ENCODE peak calls at places on chromosome 17, in nine cellular contexts. One of them, this sample, is unnamed. For H3K9me2 and H3K79me2, the result is how much of the 10 kb centered on the place peaks cover.

GRCh38 chr17:76266244-76266938 is 1.2 kb downstream of the UBALD2 start:
- DNase-seq in GM23248: peak
- DNase-seq in HCT116: no peak
- DNase-seq in MM.1S: no peak
- DNase-seq in GM23338: no peak
- DNase-seq in Karpas-422: peak
- DNase-seq in PC-3: no peak
- DNase-seq in PC-9: no peak
- DNase-seq in SK-N-SH: peak
- DNase-seq in this sample: peak

GRCh38 chr17:17724991-17725852 is 44.0 kb downstream of the RAI1 start:
- DNase-seq in GM23248: no peak
- DNase-seq in HCT116: no peak
- DNase-seq in MM.1S: no peak
- DNase-seq in GM23338: peak
- DNase-seq in Karpas-422: no peak
- DNase-seq in PC-3: no peak
- DNase-seq in PC-9: no peak
- DNase-seq in SK-N-SH: peak
- DNase-seq in this sample: no peak

GRCh38 chr17:55454906-55455474 is 33.4 kb upstream of the MMD start:
- DNase-seq in GM23248: peak
- DNase-seq in HCT116: no peak
- DNase-seq in MM.1S: no peak
- DNase-seq in GM23338: no peak
- DNase-seq in Karpas-422: no peak
- DNase-seq in PC-3: peak
- DNase-seq in PC-9: peak
- DNase-seq in SK-N-SH: no peak
- DNase-seq in this sample: no peak

GRCh38 chr17:57422574-57423164 is 166.3 kb downstream of the MSI2 start:
- DNase-seq in GM23248: peak
- DNase-seq in HCT116: peak
- DNase-seq in MM.1S: no peak
- DNase-seq in GM23338: no peak
- DNase-seq in Karpas-422: peak
- DNase-seq in PC-3: peak
- DNase-seq in PC-9: peak
- DNase-seq in SK-N-SH: no peak
- DNase-seq in this sample: no peak

GRCh38 chr17:1966274-1967086 is 58.7 kb downstream of the RTN4RL1 start:
- DNase-seq in GM23248: no peak
- DNase-seq in HCT116: no peak
- DNase-seq in MM.1S: no peak
- DNase-seq in GM23338: no peak
- DNase-seq in Karpas-422: no peak
- DNase-seq in PC-3: peak
- DNase-seq in PC-9: no peak
- DNase-seq in SK-N-SH: no peak
- DNase-seq in this sample: no peak

GRCh38 chr17:57045868-57046671 is 39.0 kb upstream of the AKAP1 start:
- DNase-seq in GM23248: peak
- DNase-seq in HCT116: no peak
- DNase-seq in MM.1S: no peak
- DNase-seq in GM23338: peak
- DNase-seq in Karpas-422: no peak
- DNase-seq in PC-3: no peak
- DNase-seq in PC-9: no peak
- DNase-seq in SK-N-SH: peak
- DNase-seq in this sample: no peak

GRCh38 chr17:1905190-1905919 is 75.5 kb downstream of the RPA1 start:
- DNase-seq in GM23248: peak
- DNase-seq in HCT116: no peak
- DNase-seq in MM.1S: no peak
- DNase-seq in GM23338: no peak
- DNase-seq in Karpas-422: no peak
- DNase-seq in PC-3: no peak
- DNase-seq in PC-9: no peak
- DNase-seq in SK-N-SH: peak
- DNase-seq in this sample: peak

GRCh38 chr17:80228477-80228876 is 8.2 kb downstream of the SLC26A11 start:
- DNase-seq in GM23248: no peak
- DNase-seq in HCT116: no peak
- DNase-seq in MM.1S: no peak
- DNase-seq in GM23338: no peak
- DNase-seq in Karpas-422: no peak
- DNase-seq in PC-3: no peak
- DNase-seq in PC-9: no peak
- DNase-seq in SK-N-SH: no peak
- DNase-seq in this sample: no peak

GRCh38 chr17:68621065-68621464 is 19.9 kb upstream of the FAM20A start:
- DNase-seq in GM23248: peak
- DNase-seq in HCT116: no peak
- DNase-seq in MM.1S: no peak
- DNase-seq in GM23338: no peak
- DNase-seq in Karpas-422: no peak
- DNase-seq in PC-3: peak
- DNase-seq in PC-9: no peak
- DNase-seq in SK-N-SH: no peak
- DNase-seq in this sample: no peak

GRCh38 chr17:59310263-59310920 is 21.1 kb upstream of the YPEL2 start:
- DNase-seq in GM23248: no peak
- DNase-seq in HCT116: no peak
- DNase-seq in MM.1S: no peak
- DNase-seq in GM23338: no peak
- DNase-seq in Karpas-422: no peak
- DNase-seq in PC-3: no peak
- DNase-seq in PC-9: no peak
- DNase-seq in SK-N-SH: no peak
- DNase-seq in this sample: no peak

GRCh38 chr17:34275881-34276280 is 5.9 kb downstream of the CCL7 start:
- DNase-seq in GM23248: peak
- DNase-seq in HCT116: no peak
- DNase-seq in MM.1S: no peak
- DNase-seq in GM23338: no peak
- DNase-seq in Karpas-422: no peak
- DNase-seq in PC-3: no peak
- DNase-seq in PC-9: no peak
- DNase-seq in SK-N-SH: no peak
- DNase-seq in this sample: no peak

GRCh38 chr17:80872999-80873951 is 118.4 kb upstream of the CHMP6 start:
- DNase-seq in GM23248: peak
- DNase-seq in HCT116: no peak
- DNase-seq in MM.1S: no peak
- DNase-seq in GM23338: peak
- DNase-seq in Karpas-422: no peak
- DNase-seq in PC-3: peak
- DNase-seq in PC-9: no peak
- DNase-seq in SK-N-SH: no peak
- DNase-seq in this sample: no peak

GRCh38 chr17:77722366-77722765 is 236.1 kb upstream of the TNRC6C start:
- DNase-seq in GM23248: no peak
- DNase-seq in HCT116: no peak
- DNase-seq in MM.1S: no peak
- DNase-seq in GM23338: no peak
- DNase-seq in Karpas-422: no peak
- DNase-seq in PC-3: no peak
- DNase-seq in PC-9: no peak
- DNase-seq in SK-N-SH: no peak
- DNase-seq in this sample: no peak

GRCh38 chr17:499836-500543 is 147.4 kb upstream of the RPH3AL start:
- DNase-seq in GM23248: no peak
- DNase-seq in HCT116: no peak
- DNase-seq in MM.1S: no peak
- DNase-seq in GM23338: peak
- DNase-seq in Karpas-422: no peak
- DNase-seq in PC-3: no peak
- DNase-seq in PC-9: no peak
- DNase-seq in SK-N-SH: no peak
- DNase-seq in this sample: peak

GRCh38 chr17:1197781-1198490 is 18.2 kb upstream of the ABR start:
- DNase-seq in GM23248: peak
- DNase-seq in HCT116: no peak
- DNase-seq in MM.1S: no peak
- DNase-seq in GM23338: no peak
- DNase-seq in Karpas-422: peak
- DNase-seq in PC-3: no peak
- DNase-seq in PC-9: no peak
- DNase-seq in SK-N-SH: no peak
- DNase-seq in this sample: peak

GRCh38 chr17:57488856-57489255 is 232.5 kb downstream of the MSI2 start:
- DNase-seq in GM23248: no peak
- DNase-seq in HCT116: no peak
- DNase-seq in MM.1S: no peak
- DNase-seq in GM23338: no peak
- DNase-seq in Karpas-422: no peak
- DNase-seq in PC-3: no peak
- DNase-seq in PC-9: peak
- DNase-seq in SK-N-SH: no peak
- DNase-seq in this sample: no peak

GRCh38 chr17:47223460-47223859 is 14.3 kb downstream of the MYL4 start:
- DNase-seq in GM23248: no peak
- DNase-seq in HCT116: no peak
- DNase-seq in MM.1S: no peak
- DNase-seq in GM23338: no peak
- DNase-seq in Karpas-422: no peak
- DNase-seq in PC-3: no peak
- DNase-seq in PC-9: no peak
- DNase-seq in SK-N-SH: no peak
- DNase-seq in this sample: no peak

GRCh38 chr17:75010683-75011406 is 1.6 kb upstream of the MRPL58 start:
- DNase-seq in GM23248: peak
- DNase-seq in HCT116: no peak
- DNase-seq in MM.1S: no peak
- DNase-seq in GM23338: peak
- DNase-seq in Karpas-422: no peak
- DNase-seq in PC-3: peak
- DNase-seq in PC-9: peak
- DNase-seq in SK-N-SH: peak
- DNase-seq in this sample: no peak

GRCh38 chr17:45092932-45093430 is 31.9 kb downstream of the NMT1 start:
- DNase-seq in GM23248: peak
- DNase-seq in HCT116: peak
- DNase-seq in MM.1S: no peak
- DNase-seq in GM23338: no peak
- DNase-seq in Karpas-422: no peak
- DNase-seq in PC-3: peak
- DNase-seq in PC-9: peak
- DNase-seq in SK-N-SH: no peak
- DNase-seq in this sample: no peak

GRCh38 chr17:39679521-39680192 is 8.2 kb downstream of the PGAP3 start:
- DNase-seq in GM23248: no peak
- DNase-seq in HCT116: no peak
- DNase-seq in MM.1S: no peak
- DNase-seq in GM23338: no peak
- DNase-seq in Karpas-422: no peak
- DNase-seq in PC-3: no peak
- DNase-seq in PC-9: no peak
- DNase-seq in SK-N-SH: no peak
- DNase-seq in this sample: peak
- H3K9me2 ChIP-seq in GM23248: under half
- H3K9me2 ChIP-seq in HCT116: under half
- H3K9me2 ChIP-seq in MM.1S: under half
- H3K9me2 ChIP-seq in GM23338: under half
- H3K9me2 ChIP-seq in Karpas-422: under half
- H3K9me2 ChIP-seq in PC-3: under half
- H3K9me2 ChIP-seq in PC-9: under half
- H3K9me2 ChIP-seq in SK-N-SH: under half
- H3K9me2 ChIP-seq in this sample: under half

GRCh38 chr17:10197721-10198508 is 491 bp downstream of the GAS7 start:
- DNase-seq in GM23248: peak
- DNase-seq in HCT116: no peak
- DNase-seq in MM.1S: no peak
- DNase-seq in GM23338: peak
- DNase-seq in Karpas-422: no peak
- DNase-seq in PC-3: no peak
- DNase-seq in PC-9: no peak
- DNase-seq in SK-N-SH: peak
- DNase-seq in this sample: no peak
- H3K4me3 ChIP-seq in GM23248: peak
- H3K4me3 ChIP-seq in HCT116: no peak
- H3K4me3 ChIP-seq in MM.1S: no peak
- H3K4me3 ChIP-seq in GM23338: peak
- H3K4me3 ChIP-seq in Karpas-422: no peak
- H3K4me3 ChIP-seq in PC-3: no peak
- H3K4me3 ChIP-seq in PC-9: no peak
- H3K4me3 ChIP-seq in SK-N-SH: peak
- H3K4me3 ChIP-seq in this sample: no peak

GRCh38 chr17:14318906-14319205 is 18.0 kb downstream of the HS3ST3B1 start:
- DNase-seq in GM23248: no peak
- DNase-seq in HCT116: no peak
- DNase-seq in MM.1S: no peak
- DNase-seq in GM23338: no peak
- DNase-seq in Karpas-422: no peak
- DNase-seq in PC-3: no peak
- DNase-seq in PC-9: no peak
- DNase-seq in SK-N-SH: no peak
- DNase-seq in this sample: no peak

GRCh38 chr17:14317383-14317782 is 16.5 kb downstream of the HS3ST3B1 start:
- DNase-seq in GM23248: no peak
- DNase-seq in HCT116: no peak
- DNase-seq in MM.1S: no peak
- DNase-seq in GM23338: no peak
- DNase-seq in Karpas-422: no peak
- DNase-seq in PC-3: no peak
- DNase-seq in PC-9: no peak
- DNase-seq in SK-N-SH: no peak
- DNase-seq in this sample: no peak

GRCh38 chr17:14316131-14316854 is 15.4 kb downstream of the HS3ST3B1 start:
- DNase-seq in GM23248: no peak
- DNase-seq in HCT116: no peak
- DNase-seq in MM.1S: no peak
- DNase-seq in GM23338: no peak
- DNase-seq in Karpas-422: no peak
- DNase-seq in PC-3: no peak
- DNase-seq in PC-9: no peak
- DNase-seq in SK-N-SH: no peak
- DNase-seq in this sample: no peak

GRCh38 chr17:14320098-14320497 is 19.2 kb downstream of the HS3ST3B1 start:
- DNase-seq in GM23248: no peak
- DNase-seq in HCT116: no peak
- DNase-seq in MM.1S: no peak
- DNase-seq in GM23338: no peak
- DNase-seq in Karpas-422: no peak
- DNase-seq in PC-3: no peak
- DNase-seq in PC-9: no peak
- DNase-seq in SK-N-SH: no peak
- DNase-seq in this sample: no peak

GRCh38 chr17:14318109-14318905 is 17.4 kb downstream of the HS3ST3B1 start:
- DNase-seq in GM23248: no peak
- DNase-seq in HCT116: no peak
- DNase-seq in MM.1S: no peak
- DNase-seq in GM23338: no peak
- DNase-seq in Karpas-422: no peak
- DNase-seq in PC-3: no peak
- DNase-seq in PC-9: no peak
- DNase-seq in SK-N-SH: no peak
- DNase-seq in this sample: no peak
- H3K79me2 ChIP-seq in GM23248: half or more
- H3K79me2 ChIP-seq in HCT116: under half
- H3K79me2 ChIP-seq in MM.1S: under half
- H3K79me2 ChIP-seq in GM23338: half or more
- H3K79me2 ChIP-seq in Karpas-422: under half
- H3K79me2 ChIP-seq in PC-3: under half
- H3K79me2 ChIP-seq in PC-9: under half
- H3K79me2 ChIP-seq in SK-N-SH: under half
- H3K79me2 ChIP-seq in this sample: under half

GRCh38 chr17:19018600-19018950 is 14.0 kb upstream of the FAM83G start:
- DNase-seq in GM23248: no peak
- DNase-seq in HCT116: no peak
- DNase-seq in MM.1S: no peak
- DNase-seq in GM23338: no peak
- DNase-seq in Karpas-422: no peak
- DNase-seq in PC-3: no peak
- DNase-seq in PC-9: no peak
- DNase-seq in SK-N-SH: no peak
- DNase-seq in this sample: no peak
- H3K9me2 ChIP-seq in GM23248: under half
- H3K9me2 ChIP-seq in HCT116: under half
- H3K9me2 ChIP-seq in MM.1S: under half
- H3K9me2 ChIP-seq in GM23338: under half
- H3K9me2 ChIP-seq in Karpas-422: under half
- H3K9me2 ChIP-seq in PC-3: under half
- H3K9me2 ChIP-seq in PC-9: under half
- H3K9me2 ChIP-seq in SK-N-SH: under half
- H3K9me2 ChIP-seq in this sample: under half